ENCODE peak calls at places on chromosomes 3 and 15, in five cellular contexts. T is CD4-positive, alpha-beta memory T cell; L is H7; O is body of pancreas; Q is NCI-H1417. S is an unnamed sample.

GRCh38 chr3:143145951-143146350 is 26.4 kb downstream of the CHST2 start:
- DNase-seq in L (no peak), O (no peak), T (no peak), Q (no peak), S (no peak)

GRCh38 chr15:85667491-85668424 is 127.0 kb downstream of the KLHL25 start:
- DNase-seq in O (peak), Q (no peak), T (peak), L (no peak), S (peak)

GRCh38 chr3:53844262-53845102 is 1.7 kb downstream of the CHDH start:
- DNase-seq in L (no peak), T (no peak), O (peak), Q (no peak), S (no peak)

GRCh38 chr3:123843668-123844067 is 40.5 kb downstream of the MYLK start:
- DNase-seq in Q (no peak), O (no peak), L (peak), T (no peak), S (no peak)

GRCh38 chr15:73650387-73651126 is 17.4 kb upstream of the NPTN start:
- DNase-seq in T (no peak), Q (no peak), O (no peak), L (no peak), S (no peak)

GRCh38 chr3:40873934-40874699 is 325.2 kb upstream of the CTNNB1 start:
- DNase-seq in T (no peak), Q (no peak), O (no peak), L (no peak), S (no peak)

GRCh38 chr3:150264560-150264959 is 143.5 kb upstream of the TSC22D2 start:
- DNase-seq in T (no peak), O (no peak), Q (no peak), L (no peak), S (no peak)

GRCh38 chr15:52529289-52529929 is 729 bp upstream of the MYO5A start:
- DNase-seq in L (no peak), T (no peak), Q (no peak), O (no peak), S (no peak)

GRCh38 chr15:90875549-90875981 is 7.2 kb downstream of the FURIN start:
- DNase-seq in O (no peak), T (no peak), Q (no peak), L (no peak), S (no peak)

GRCh38 chr15:25504307-25504706 is 65.5 kb upstream of the UBE3A start:
- DNase-seq in T (no peak), L (no peak), Q (no peak), O (no peak), S (no peak)

GRCh38 chr15:44490628-44491027 is 46.3 kb upstream of the EIF3J start:
- DNase-seq in T (no peak), L (no peak), Q (no peak), O (no peak), S (no peak)

GRCh38 chr3:143613226-143613625 is 235.0 kb downstream of the SLC9A9 start:
- DNase-seq in T (no peak), O (no peak), L (no peak), Q (no peak), S (no peak)